ENCODE peak calls at places on chromosomes 1 and 21, in six cellular contexts. T is K562, W is IMR-90, N is H1, X is GM12878, K is SK-N-SH. Z is an unnamed sample.

GRCh38 chr21:41008971-41009370 is 159.0 kb upstream of the BACE2 start:
- DNase-seq in X (no peak), N (no peak), K (no peak), W (no peak), T (no peak), Z (no peak)

GRCh38 chr1:62530516-62531154 is 66.7 kb upstream of the ANGPTL3 start:
- DNase-seq in T (peak; percentile 36), N (peak; percentile 75), K (peak; percentile 11), X (no peak), W (peak; percentile 40), Z (peak; percentile 45)

GRCh38 chr21:46325073-46325912 is 1.3 kb downstream of the PCNT start:
- DNase-seq in N (peak; percentile 70), X (no peak), W (peak; percentile 47), K (peak; percentile 79), T (peak; percentile 59), Z (peak; percentile 35)

GRCh38 chr1:187948170-187948794 is 1119.5 kb downstream of the PLA2G4A start:
- DNase-seq in X (peak; percentile 32), T (no peak), W (no peak), N (no peak), K (no peak), Z (no peak)

GRCh38 chr1:19074361-19074901 is 118.0 kb upstream of the IFFO2 start:
- DNase-seq in N (no peak), W (no peak), K (no peak), X (no peak), T (no peak), Z (no peak)

GRCh38 chr1:84936116-84936810 is 43.3 kb upstream of the LPAR3 start:
- DNase-seq in X (no peak), W (peak; percentile 72), K (peak; percentile 62), T (peak; percentile 60), N (peak; percentile 53), Z (peak; percentile 55)

GRCh38 chr1:19979494-19979977 is at the start of gene PLA2G2A:
- DNase-seq in W (no peak), N (peak; percentile 28), X (no peak), T (no peak), K (no peak), Z (peak; percentile 15)

GRCh38 chr1:84603941-84604830 is 29.9 kb upstream of the CTBS start:
- DNase-seq in T (peak; percentile 40), W (peak; percentile 81), K (no peak), X (no peak), N (peak; percentile 60), Z (peak; percentile 85)

GRCh38 chr1:97120821-97121220 is 399.2 kb downstream of the PTBP2 start:
- DNase-seq in N (no peak), K (no peak), X (no peak), W (no peak), T (no peak), Z (no peak)

GRCh38 chr1:111864862-111865261 is 109.2 kb downstream of the DDX20 start:
- DNase-seq in K (no peak), X (no peak), W (no peak), N (no peak), T (no peak), Z (no peak)

GRCh38 chr1:171220551-171221175 is 27.6 kb upstream of the FMO1 start:
- DNase-seq in K (no peak), N (peak; percentile 67), X (no peak), W (peak; percentile 44), T (no peak), Z (no peak)

GRCh38 chr1:84538599-84538998 is 32.2 kb upstream of the GNG5 start:
- DNase-seq in X (no peak), N (no peak), K (no peak), W (no peak), T (no peak), Z (no peak)

GRCh38 chr1:96492236-96492635 is 229.3 kb upstream of the PTBP2 start:
- DNase-seq in X (no peak), N (no peak), K (no peak), W (peak; percentile 72), T (no peak), Z (no peak)

GRCh38 chr1:25609921-25610320 is 6.7 kb upstream of the MAN1C1 start:
- DNase-seq in K (peak; percentile 4), T (no peak), X (no peak), N (no peak), W (peak; percentile 61), Z (no peak)

GRCh38 chr1:93585059-93585966 is 96.3 kb downstream of the BCAR3 start:
- DNase-seq in T (no peak), W (no peak), K (no peak), N (no peak), X (no peak), Z (peak; percentile 89)

GRCh38 chr1:29303201-29304024 is 67.1 kb downstream of the PTPRU start:
- DNase-seq in X (no peak), W (no peak), T (no peak), N (no peak), K (no peak), Z (no peak)

GRCh38 chr1:241457421-241457820 is 62.1 kb downstream of the FH start:
- DNase-seq in X (no peak), T (no peak), W (no peak), N (no peak), K (no peak), Z (no peak)

DNA sequence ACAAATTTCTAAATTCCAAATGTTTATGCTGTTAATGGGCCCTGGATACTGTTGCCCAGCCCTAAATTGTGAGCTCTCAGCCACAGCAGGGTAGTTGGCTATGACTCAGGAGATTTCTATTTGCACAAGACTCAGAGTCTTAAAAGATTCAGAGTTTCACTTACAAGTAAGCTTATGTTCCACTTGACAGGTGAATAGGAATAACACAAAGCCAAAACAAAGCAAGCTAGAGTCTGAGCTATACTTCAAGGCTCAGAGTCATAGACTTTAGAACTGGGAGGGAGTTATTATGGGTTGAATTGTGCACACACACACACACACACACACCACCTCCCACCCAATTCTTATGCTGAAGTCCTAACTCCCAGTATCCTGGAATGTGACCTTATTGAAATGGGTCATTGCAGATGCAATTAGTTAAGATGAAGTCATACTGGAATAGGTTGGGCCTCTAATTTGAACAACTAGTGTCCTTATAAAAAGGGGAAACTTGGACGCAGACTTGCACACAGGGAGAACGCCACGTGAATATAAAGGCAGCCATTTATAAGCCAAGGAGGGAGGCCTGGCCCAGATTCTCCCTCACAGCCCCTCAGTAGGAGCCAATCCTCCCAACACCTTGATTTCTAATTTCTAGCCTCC is 30.2 kb downstream of the PRDX6 start:
- DNase-seq in K (no peak), N (no peak), X (no peak), W (peak; percentile 76), T (no peak), Z (no peak)
- TF ChIP-seq RFX5 in K (no peak), N (no peak), X (no peak), W (no peak), T (no peak), Z (no peak)

DNA sequence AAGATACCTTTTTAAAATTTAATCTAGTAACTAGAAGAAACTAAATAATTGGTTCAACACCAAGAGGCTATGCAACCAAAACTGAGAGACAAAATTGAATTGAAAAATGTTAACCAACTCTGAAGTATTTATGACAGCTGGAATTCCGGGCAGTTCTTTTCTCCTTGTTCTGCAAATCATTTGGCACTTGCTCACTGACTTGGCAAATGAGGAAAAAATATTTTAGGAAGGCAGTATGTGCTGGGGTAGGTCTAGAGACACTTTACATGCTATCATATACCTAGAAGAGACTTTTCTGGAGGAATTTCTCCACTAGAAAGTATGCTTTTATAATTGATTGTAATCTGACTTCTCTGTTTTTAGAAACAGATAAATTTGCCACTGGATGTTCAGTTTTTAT is 22.1 kb upstream of the SH3D21 start:
- DNase-seq in T (no peak), W (no peak), X (no peak), K (no peak), N (no peak), Z (no peak)
- H3K36me3 ChIP-seq in T (peaks cover 83% of the 10 kb centered on the region), W (peaks cover 24% of the 10 kb centered on the region), X (peaks cover 37% of the 10 kb centered on the region), K (peaks cover 50% of the 10 kb centered on the region), N (peaks cover 47% of the 10 kb centered on the region), Z (peaks cover 75% of the 10 kb centered on the region)

GRCh38 chr21:44929242-44929798 is 8.6 kb upstream of the ITGB2 start:
- DNase-seq in W (no peak), T (no peak), N (no peak), K (no peak), X (no peak), Z (no peak)

GRCh38 chr21:44926364-44927101 is 5.8 kb upstream of the ITGB2 start:
- DNase-seq in K (no peak), X (no peak), T (no peak), W (peak; percentile 29), N (no peak), Z (no peak)

GRCh38 chr21:44929799-44930542 is 9.3 kb upstream of the ITGB2 start:
- DNase-seq in T (no peak), N (no peak), K (no peak), W (no peak), X (no peak), Z (no peak)

GRCh38 chr21:44927259-44927586 is 6.5 kb upstream of the ITGB2 start:
- DNase-seq in W (no peak), N (no peak), K (no peak), X (no peak), T (no peak), Z (no peak)

DNA sequence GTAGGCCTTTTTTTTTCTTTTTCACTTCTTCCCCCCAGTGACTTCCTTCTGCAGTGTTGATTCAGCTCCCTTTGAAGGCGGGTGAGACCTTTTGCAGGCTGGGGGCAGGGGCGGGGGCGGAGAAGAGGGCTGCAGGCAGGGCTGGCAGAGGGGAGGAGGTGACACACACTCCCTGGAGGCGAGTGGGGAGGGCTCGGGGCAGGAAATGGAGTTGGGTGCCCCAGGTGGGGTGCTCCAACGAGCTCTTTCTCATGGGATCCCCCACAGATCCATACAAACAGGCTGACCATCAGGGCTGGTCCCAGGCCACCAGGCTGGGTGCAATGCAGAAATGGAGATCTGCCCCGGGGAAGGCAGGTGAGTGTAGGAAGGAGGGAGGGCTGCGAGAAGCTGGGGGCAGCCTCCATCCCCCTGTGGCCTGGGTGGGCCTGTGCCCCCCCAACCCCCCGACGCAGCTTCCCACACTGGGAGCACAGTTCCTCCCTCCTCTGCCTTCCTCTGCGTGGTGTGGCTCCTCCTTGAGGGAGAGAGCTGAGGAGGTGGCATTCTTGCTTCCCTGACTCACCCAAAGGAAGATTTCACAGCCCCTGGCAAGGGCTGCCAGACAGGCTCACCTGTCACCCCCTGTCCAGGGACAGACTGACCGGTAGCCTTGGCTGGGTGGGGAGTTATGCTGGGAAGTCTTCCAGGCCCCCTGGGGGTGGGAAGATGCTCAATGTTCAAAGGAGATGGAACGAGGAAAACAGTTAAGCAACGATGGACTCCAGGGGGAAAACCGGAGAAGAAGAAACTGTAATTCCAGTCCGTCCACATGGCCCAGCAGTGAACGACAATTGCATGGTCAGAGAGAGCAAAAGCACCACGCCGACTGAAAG is 7.1 kb upstream of the ITGB2 start:
- DNase-seq in N (no peak), X (peak; percentile 87), K (no peak), T (peak; percentile 58), W (peak; percentile 56), Z (peak; percentile 39)
- TF ChIP-seq RFX5 in N (no peak), X (no peak), K (no peak), T (no peak), W (no peak), Z (no peak)

GRCh38 chr1:166937329-166937728 is 38.0 kb downstream of the ILDR2 start:
- DNase-seq in W (no peak), X (no peak), T (no peak), K (no peak), N (no peak), Z (no peak)

GRCh38 chr1:166933137-166933536 is 42.2 kb downstream of the ILDR2 start:
- DNase-seq in N (no peak), T (no peak), K (no peak), X (no peak), W (no peak), Z (no peak)

GRCh38 chr1:166927701-166928100 is 47.6 kb downstream of the ILDR2 start:
- DNase-seq in T (no peak), X (no peak), N (no peak), K (no peak), W (no peak), Z (no peak)

GRCh38 chr1:166937962-166938361 is 37.4 kb downstream of the ILDR2 start:
- DNase-seq in K (no peak), X (no peak), T (no peak), W (no peak), N (no peak), Z (no peak)

GRCh38 chr1:166933633-166934032 is 41.7 kb downstream of the ILDR2 start:
- DNase-seq in W (no peak), N (no peak), T (no peak), K (no peak), X (no peak), Z (no peak)
- H3K36me3 ChIP-seq in W (no peaks in the 10 kb centered on the region), N (no peaks in the 10 kb centered on the region), T (no peaks in the 10 kb centered on the region), K (no peaks in the 10 kb centered on the region), X (no peaks in the 10 kb centered on the region), Z (no peaks in the 10 kb centered on the region)